ENCODE peak calls at places on chromosomes 11 and 22, in ten cellular contexts. One of them, this sample, is unnamed.

GRCh38 chr11:19432370-19433163 is 191.8 kb upstream of the E2F8 start:
- DNase-seq in central memory CD4-positive, alpha-beta T cell: no peak
- DNase-seq in stimulated activated CD4-positive, alpha-beta T cell treated with anti-CD3 and anti-CD28 coated beads, Interleukin-1b, Interleukin-23, amount 100 ng/mL, for 48 hours: no peak
- DNase-seq in posterior cingulate gyrus: no peak
- DNase-seq in BJ: no peak
- DNase-seq in NCI-H774: no peak
- DNase-seq in foreskin fibroblast: peak
- DNase-seq in midbrain: no peak
- DNase-seq in H54: peak
- DNase-seq in naive thymus-derived CD4-positive, alpha-beta T cell: no peak
- DNase-seq in this sample: no peak

GRCh38 chr22:29003975-29004646 is 57.5 kb downstream of the C22orf31 start:
- DNase-seq in H54: no peak
- DNase-seq in midbrain: no peak
- DNase-seq in foreskin fibroblast: no peak
- DNase-seq in stimulated activated CD4-positive, alpha-beta T cell treated with anti-CD3 and anti-CD28 coated beads, Interleukin-1b, Interleukin-23, amount 100 ng/mL, for 48 hours: no peak
- DNase-seq in naive thymus-derived CD4-positive, alpha-beta T cell: no peak
- DNase-seq in NCI-H774: no peak
- DNase-seq in central memory CD4-positive, alpha-beta T cell: no peak
- DNase-seq in BJ: no peak
- DNase-seq in posterior cingulate gyrus: no peak
- DNase-seq in this sample: no peak

GRCh38 chr22:48496226-48496845 is 1331.3 kb downstream of the BRD1 start:
- DNase-seq in NCI-H774: no peak
- DNase-seq in H54: no peak
- DNase-seq in central memory CD4-positive, alpha-beta T cell: no peak
- DNase-seq in midbrain: no peak
- DNase-seq in stimulated activated CD4-positive, alpha-beta T cell treated with anti-CD3 and anti-CD28 coated beads, Interleukin-1b, Interleukin-23, amount 100 ng/mL, for 48 hours: no peak
- DNase-seq in naive thymus-derived CD4-positive, alpha-beta T cell: no peak
- DNase-seq in foreskin fibroblast: no peak
- DNase-seq in posterior cingulate gyrus: no peak
- DNase-seq in BJ: no peak
- DNase-seq in this sample: no peak

GRCh38 chr11:123166095-123166559 is 28.9 kb downstream of the CLMP start:
- DNase-seq in foreskin fibroblast: peak
- DNase-seq in central memory CD4-positive, alpha-beta T cell: no peak
- DNase-seq in stimulated activated CD4-positive, alpha-beta T cell treated with anti-CD3 and anti-CD28 coated beads, Interleukin-1b, Interleukin-23, amount 100 ng/mL, for 48 hours: peak
- DNase-seq in NCI-H774: no peak
- DNase-seq in posterior cingulate gyrus: no peak
- DNase-seq in H54: no peak
- DNase-seq in midbrain: no peak
- DNase-seq in naive thymus-derived CD4-positive, alpha-beta T cell: peak
- DNase-seq in BJ: no peak
- DNase-seq in this sample: peak

GRCh38 chr22:49299821-49300231 is 527.8 kb downstream of the BRD1 start:
- DNase-seq in stimulated activated CD4-positive, alpha-beta T cell treated with anti-CD3 and anti-CD28 coated beads, Interleukin-1b, Interleukin-23, amount 100 ng/mL, for 48 hours: no peak
- DNase-seq in H54: no peak
- DNase-seq in posterior cingulate gyrus: peak
- DNase-seq in foreskin fibroblast: no peak
- DNase-seq in midbrain: no peak
- DNase-seq in naive thymus-derived CD4-positive, alpha-beta T cell: no peak
- DNase-seq in BJ: no peak
- DNase-seq in NCI-H774: no peak
- DNase-seq in central memory CD4-positive, alpha-beta T cell: no peak
- DNase-seq in this sample: peak

GRCh38 chr22:37701121-37701786 is 4.4 kb downstream of the TRIOBP start:
- DNase-seq in central memory CD4-positive, alpha-beta T cell: no peak
- DNase-seq in midbrain: peak
- DNase-seq in BJ: no peak
- DNase-seq in H54: no peak
- DNase-seq in posterior cingulate gyrus: no peak
- DNase-seq in stimulated activated CD4-positive, alpha-beta T cell treated with anti-CD3 and anti-CD28 coated beads, Interleukin-1b, Interleukin-23, amount 100 ng/mL, for 48 hours: no peak
- DNase-seq in naive thymus-derived CD4-positive, alpha-beta T cell: no peak
- DNase-seq in foreskin fibroblast: peak
- DNase-seq in NCI-H774: no peak
- DNase-seq in this sample: no peak

GRCh38 chr11:79049627-79050238 is 391.1 kb downstream of the TENM4 start:
- DNase-seq in stimulated activated CD4-positive, alpha-beta T cell treated with anti-CD3 and anti-CD28 coated beads, Interleukin-1b, Interleukin-23, amount 100 ng/mL, for 48 hours: no peak
- DNase-seq in posterior cingulate gyrus: no peak
- DNase-seq in foreskin fibroblast: no peak
- DNase-seq in central memory CD4-positive, alpha-beta T cell: no peak
- DNase-seq in NCI-H774: no peak
- DNase-seq in naive thymus-derived CD4-positive, alpha-beta T cell: no peak
- DNase-seq in midbrain: no peak
- DNase-seq in H54: no peak
- DNase-seq in BJ: no peak
- DNase-seq in this sample: no peak

GRCh38 chr22:27412866-27413445 is 388.6 kb downstream of the MN1 start:
- DNase-seq in naive thymus-derived CD4-positive, alpha-beta T cell: no peak
- DNase-seq in stimulated activated CD4-positive, alpha-beta T cell treated with anti-CD3 and anti-CD28 coated beads, Interleukin-1b, Interleukin-23, amount 100 ng/mL, for 48 hours: no peak
- DNase-seq in BJ: no peak
- DNase-seq in central memory CD4-positive, alpha-beta T cell: no peak
- DNase-seq in posterior cingulate gyrus: no peak
- DNase-seq in foreskin fibroblast: no peak
- DNase-seq in H54: no peak
- DNase-seq in midbrain: no peak
- DNase-seq in NCI-H774: no peak
- DNase-seq in this sample: no peak

GRCh38 chr11:9568854-9569587 is 4.4 kb upstream of the WEE1 start:
- DNase-seq in midbrain: peak
- DNase-seq in foreskin fibroblast: peak
- DNase-seq in posterior cingulate gyrus: no peak
- DNase-seq in central memory CD4-positive, alpha-beta T cell: peak
- DNase-seq in H54: peak
- DNase-seq in BJ: peak
- DNase-seq in naive thymus-derived CD4-positive, alpha-beta T cell: no peak
- DNase-seq in NCI-H774: peak
- DNase-seq in stimulated activated CD4-positive, alpha-beta T cell treated with anti-CD3 and anti-CD28 coated beads, Interleukin-1b, Interleukin-23, amount 100 ng/mL, for 48 hours: no peak
- DNase-seq in this sample: no peak

GRCh38 chr22:33255781-33256180 is 197.6 kb upstream of the SYN3 start:
- DNase-seq in midbrain: no peak
- DNase-seq in stimulated activated CD4-positive, alpha-beta T cell treated with anti-CD3 and anti-CD28 coated beads, Interleukin-1b, Interleukin-23, amount 100 ng/mL, for 48 hours: no peak
- DNase-seq in naive thymus-derived CD4-positive, alpha-beta T cell: no peak
- DNase-seq in central memory CD4-positive, alpha-beta T cell: no peak
- DNase-seq in BJ: no peak
- DNase-seq in posterior cingulate gyrus: no peak
- DNase-seq in H54: no peak
- DNase-seq in NCI-H774: no peak
- DNase-seq in foreskin fibroblast: no peak
- DNase-seq in this sample: no peak

GRCh38 chr22:23763579-23764331 is 965 bp downstream of the C22orf15 start:
- DNase-seq in midbrain: no peak
- DNase-seq in naive thymus-derived CD4-positive, alpha-beta T cell: peak
- DNase-seq in central memory CD4-positive, alpha-beta T cell: no peak
- DNase-seq in H54: no peak
- DNase-seq in NCI-H774: no peak
- DNase-seq in foreskin fibroblast: peak
- DNase-seq in stimulated activated CD4-positive, alpha-beta T cell treated with anti-CD3 and anti-CD28 coated beads, Interleukin-1b, Interleukin-23, amount 100 ng/mL, for 48 hours: peak
- DNase-seq in BJ: no peak
- DNase-seq in posterior cingulate gyrus: peak
- DNase-seq in this sample: peak

GRCh38 chr11:43937434-43938411 is 4.7 kb upstream of the C11orf96 start:
- DNase-seq in central memory CD4-positive, alpha-beta T cell: no peak
- DNase-seq in stimulated activated CD4-positive, alpha-beta T cell treated with anti-CD3 and anti-CD28 coated beads, Interleukin-1b, Interleukin-23, amount 100 ng/mL, for 48 hours: no peak
- DNase-seq in H54: peak
- DNase-seq in midbrain: no peak
- DNase-seq in BJ: no peak
- DNase-seq in NCI-H774: no peak
- DNase-seq in naive thymus-derived CD4-positive, alpha-beta T cell: no peak
- DNase-seq in posterior cingulate gyrus: no peak
- DNase-seq in foreskin fibroblast: peak
- DNase-seq in this sample: no peak

GRCh38 chr22:34877506-34877905 is 188.5 kb upstream of the ISX start:
- DNase-seq in stimulated activated CD4-positive, alpha-beta T cell treated with anti-CD3 and anti-CD28 coated beads, Interleukin-1b, Interleukin-23, amount 100 ng/mL, for 48 hours: no peak
- DNase-seq in posterior cingulate gyrus: no peak
- DNase-seq in BJ: no peak
- DNase-seq in naive thymus-derived CD4-positive, alpha-beta T cell: no peak
- DNase-seq in H54: no peak
- DNase-seq in NCI-H774: no peak
- DNase-seq in midbrain: no peak
- DNase-seq in foreskin fibroblast: no peak
- DNase-seq in central memory CD4-positive, alpha-beta T cell: no peak
- DNase-seq in this sample: no peak

GRCh38 chr11:22634897-22635629 is 9.4 kb upstream of the FANCF start:
- DNase-seq in H54: no peak
- DNase-seq in BJ: no peak
- DNase-seq in midbrain: no peak
- DNase-seq in posterior cingulate gyrus: no peak
- DNase-seq in NCI-H774: peak
- DNase-seq in naive thymus-derived CD4-positive, alpha-beta T cell: no peak
- DNase-seq in stimulated activated CD4-positive, alpha-beta T cell treated with anti-CD3 and anti-CD28 coated beads, Interleukin-1b, Interleukin-23, amount 100 ng/mL, for 48 hours: no peak
- DNase-seq in central memory CD4-positive, alpha-beta T cell: no peak
- DNase-seq in foreskin fibroblast: peak
- DNase-seq in this sample: no peak

GRCh38 chr11:1036303-1036923 is at the start of gene MUC6:
- DNase-seq in midbrain: no peak
- DNase-seq in central memory CD4-positive, alpha-beta T cell: no peak
- DNase-seq in naive thymus-derived CD4-positive, alpha-beta T cell: no peak
- DNase-seq in NCI-H774: no peak
- DNase-seq in H54: no peak
- DNase-seq in foreskin fibroblast: no peak
- DNase-seq in BJ: no peak
- DNase-seq in posterior cingulate gyrus: no peak
- DNase-seq in stimulated activated CD4-positive, alpha-beta T cell treated with anti-CD3 and anti-CD28 coated beads, Interleukin-1b, Interleukin-23, amount 100 ng/mL, for 48 hours: no peak
- DNase-seq in this sample: no peak

GRCh38 chr11:128291835-128292234 is 295.5 kb downstream of the ETS1 start:
- DNase-seq in stimulated activated CD4-positive, alpha-beta T cell treated with anti-CD3 and anti-CD28 coated beads, Interleukin-1b, Interleukin-23, amount 100 ng/mL, for 48 hours: peak
- DNase-seq in midbrain: no peak
- DNase-seq in foreskin fibroblast: no peak
- DNase-seq in posterior cingulate gyrus: no peak
- DNase-seq in BJ: no peak
- DNase-seq in central memory CD4-positive, alpha-beta T cell: peak
- DNase-seq in NCI-H774: no peak
- DNase-seq in naive thymus-derived CD4-positive, alpha-beta T cell: peak
- DNase-seq in H54: no peak
- DNase-seq in this sample: peak

GRCh38 chr22:47161631-47162030 is 399.2 kb downstream of the TBC1D22A start:
- DNase-seq in foreskin fibroblast: peak
- DNase-seq in central memory CD4-positive, alpha-beta T cell: no peak
- DNase-seq in BJ: no peak
- DNase-seq in NCI-H774: no peak
- DNase-seq in H54: no peak
- DNase-seq in posterior cingulate gyrus: no peak
- DNase-seq in midbrain: no peak
- DNase-seq in stimulated activated CD4-positive, alpha-beta T cell treated with anti-CD3 and anti-CD28 coated beads, Interleukin-1b, Interleukin-23, amount 100 ng/mL, for 48 hours: no peak
- DNase-seq in naive thymus-derived CD4-positive, alpha-beta T cell: no peak
- DNase-seq in this sample: no peak

GRCh38 chr11:95451261-95451660 is 220.3 kb upstream of the SESN3 start:
- DNase-seq in H54: no peak
- DNase-seq in stimulated activated CD4-positive, alpha-beta T cell treated with anti-CD3 and anti-CD28 coated beads, Interleukin-1b, Interleukin-23, amount 100 ng/mL, for 48 hours: no peak
- DNase-seq in posterior cingulate gyrus: no peak
- DNase-seq in naive thymus-derived CD4-positive, alpha-beta T cell: no peak
- DNase-seq in central memory CD4-positive, alpha-beta T cell: no peak
- DNase-seq in BJ: no peak
- DNase-seq in foreskin fibroblast: no peak
- DNase-seq in NCI-H774: no peak
- DNase-seq in midbrain: no peak
- DNase-seq in this sample: no peak

GRCh38 chr11:65778431-65778900 is 2.3 kb downstream of the AP5B1 start:
- DNase-seq in midbrain: no peak
- DNase-seq in stimulated activated CD4-positive, alpha-beta T cell treated with anti-CD3 and anti-CD28 coated beads, Interleukin-1b, Interleukin-23, amount 100 ng/mL, for 48 hours: no peak
- DNase-seq in NCI-H774: no peak
- DNase-seq in H54: no peak
- DNase-seq in foreskin fibroblast: no peak
- DNase-seq in central memory CD4-positive, alpha-beta T cell: no peak
- DNase-seq in posterior cingulate gyrus: no peak
- DNase-seq in BJ: no peak
- DNase-seq in naive thymus-derived CD4-positive, alpha-beta T cell: no peak
- DNase-seq in this sample: peak

GRCh38 chr11:131370090-131370751 is at the start of gene NTM:
- DNase-seq in central memory CD4-positive, alpha-beta T cell: no peak
- DNase-seq in midbrain: peak
- DNase-seq in naive thymus-derived CD4-positive, alpha-beta T cell: no peak
- DNase-seq in BJ: no peak
- DNase-seq in H54: no peak
- DNase-seq in posterior cingulate gyrus: peak
- DNase-seq in NCI-H774: no peak
- DNase-seq in stimulated activated CD4-positive, alpha-beta T cell treated with anti-CD3 and anti-CD28 coated beads, Interleukin-1b, Interleukin-23, amount 100 ng/mL, for 48 hours: no peak
- DNase-seq in foreskin fibroblast: peak
- DNase-seq in this sample: no peak

GRCh38 chr11:132064987-132065620 is 694.7 kb downstream of the NTM start:
- DNase-seq in foreskin fibroblast: peak
- DNase-seq in BJ: peak
- DNase-seq in H54: no peak
- DNase-seq in midbrain: peak
- DNase-seq in stimulated activated CD4-positive, alpha-beta T cell treated with anti-CD3 and anti-CD28 coated beads, Interleukin-1b, Interleukin-23, amount 100 ng/mL, for 48 hours: no peak
- DNase-seq in posterior cingulate gyrus: no peak
- DNase-seq in naive thymus-derived CD4-positive, alpha-beta T cell: no peak
- DNase-seq in central memory CD4-positive, alpha-beta T cell: no peak
- DNase-seq in NCI-H774: no peak
- DNase-seq in this sample: no peak

GRCh38 chr11:64409278-64409677 is 50.3 kb downstream of the RPS6KA4 start:
- DNase-seq in posterior cingulate gyrus: no peak
- DNase-seq in central memory CD4-positive, alpha-beta T cell: no peak
- DNase-seq in midbrain: no peak
- DNase-seq in NCI-H774: no peak
- DNase-seq in foreskin fibroblast: no peak
- DNase-seq in stimulated activated CD4-positive, alpha-beta T cell treated with anti-CD3 and anti-CD28 coated beads, Interleukin-1b, Interleukin-23, amount 100 ng/mL, for 48 hours: no peak
- DNase-seq in H54: no peak
- DNase-seq in naive thymus-derived CD4-positive, alpha-beta T cell: no peak
- DNase-seq in BJ: no peak
- DNase-seq in this sample: no peak

GRCh38 chr11:6418958-6419611 is at the start of gene APBB1:
- DNase-seq in NCI-H774: peak
- DNase-seq in stimulated activated CD4-positive, alpha-beta T cell treated with anti-CD3 and anti-CD28 coated beads, Interleukin-1b, Interleukin-23, amount 100 ng/mL, for 48 hours: peak
- DNase-seq in midbrain: peak
- DNase-seq in H54: peak
- DNase-seq in naive thymus-derived CD4-positive, alpha-beta T cell: peak
- DNase-seq in BJ: no peak
- DNase-seq in posterior cingulate gyrus: peak
- DNase-seq in foreskin fibroblast: peak
- DNase-seq in central memory CD4-positive, alpha-beta T cell: peak
- DNase-seq in this sample: peak

GRCh38 chr11:12239396-12240298 is 129.3 kb downstream of the MICAL2 start:
- DNase-seq in stimulated activated CD4-positive, alpha-beta T cell treated with anti-CD3 and anti-CD28 coated beads, Interleukin-1b, Interleukin-23, amount 100 ng/mL, for 48 hours: no peak
- DNase-seq in central memory CD4-positive, alpha-beta T cell: no peak
- DNase-seq in posterior cingulate gyrus: no peak
- DNase-seq in H54: no peak
- DNase-seq in BJ: no peak
- DNase-seq in naive thymus-derived CD4-positive, alpha-beta T cell: no peak
- DNase-seq in foreskin fibroblast: no peak
- DNase-seq in midbrain: no peak
- DNase-seq in NCI-H774: no peak
- DNase-seq in this sample: no peak

GRCh38 chr11:27388001-27388400 is 25.0 kb upstream of the CCDC34 start:
- DNase-seq in naive thymus-derived CD4-positive, alpha-beta T cell: no peak
- DNase-seq in posterior cingulate gyrus: no peak
- DNase-seq in stimulated activated CD4-positive, alpha-beta T cell treated with anti-CD3 and anti-CD28 coated beads, Interleukin-1b, Interleukin-23, amount 100 ng/mL, for 48 hours: no peak
- DNase-seq in BJ: no peak
- DNase-seq in H54: no peak
- DNase-seq in foreskin fibroblast: no peak
- DNase-seq in midbrain: no peak
- DNase-seq in central memory CD4-positive, alpha-beta T cell: no peak
- DNase-seq in NCI-H774: no peak
- DNase-seq in this sample: no peak

GRCh38 chr11:115959098-115959497 is 454.9 kb upstream of the CADM1 start:
- DNase-seq in stimulated activated CD4-positive, alpha-beta T cell treated with anti-CD3 and anti-CD28 coated beads, Interleukin-1b, Interleukin-23, amount 100 ng/mL, for 48 hours: no peak
- DNase-seq in BJ: no peak
- DNase-seq in naive thymus-derived CD4-positive, alpha-beta T cell: no peak
- DNase-seq in midbrain: no peak
- DNase-seq in foreskin fibroblast: no peak
- DNase-seq in H54: no peak
- DNase-seq in NCI-H774: peak
- DNase-seq in central memory CD4-positive, alpha-beta T cell: no peak
- DNase-seq in posterior cingulate gyrus: no peak
- DNase-seq in this sample: no peak

GRCh38 chr11:65767406-65767805 is 13.4 kb downstream of the AP5B1 start:
- DNase-seq in posterior cingulate gyrus: no peak
- DNase-seq in stimulated activated CD4-positive, alpha-beta T cell treated with anti-CD3 and anti-CD28 coated beads, Interleukin-1b, Interleukin-23, amount 100 ng/mL, for 48 hours: no peak
- DNase-seq in midbrain: no peak
- DNase-seq in foreskin fibroblast: no peak
- DNase-seq in BJ: no peak
- DNase-seq in central memory CD4-positive, alpha-beta T cell: no peak
- DNase-seq in H54: no peak
- DNase-seq in naive thymus-derived CD4-positive, alpha-beta T cell: no peak
- DNase-seq in NCI-H774: no peak
- DNase-seq in this sample: no peak

GRCh38 chr11:66579017-66579606 is 10.7 kb upstream of the CTSF start:
- DNase-seq in stimulated activated CD4-positive, alpha-beta T cell treated with anti-CD3 and anti-CD28 coated beads, Interleukin-1b, Interleukin-23, amount 100 ng/mL, for 48 hours: peak
- DNase-seq in posterior cingulate gyrus: peak
- DNase-seq in midbrain: peak
- DNase-seq in central memory CD4-positive, alpha-beta T cell: peak
- DNase-seq in H54: peak
- DNase-seq in NCI-H774: no peak
- DNase-seq in foreskin fibroblast: peak
- DNase-seq in BJ: no peak
- DNase-seq in naive thymus-derived CD4-positive, alpha-beta T cell: peak
- DNase-seq in this sample: peak

This sample was measured in activated T-cell treated with anti-CD3 and anti-CD28 coated beads, Interleukin-2, amount 50 U/mL, for 48 hours.